ENCODE peak calls at places on chromosomes 11 and 22, in ten cellular contexts. I is left ventricle myocardium inferior; X is naive thymus-derived CD4-positive, alpha-beta T cell; V is HCT116; Z is lower lobe of right lung; Q is right atrium auricular region; G is effector memory CD4-positive, alpha-beta T cell; L is heart left ventricle; M is ovary; J is right cardiac atrium. W is an unnamed sample.

GRCh38 chr11:117875397-117876048 is 935 bp downstream of the FXYD6 start:
- DNase-seq in I (peak; percentile 45), X (peak; percentile 16), V (no peak), Z (no peak), Q (no peak), G (no peak), L (no peak), M (peak; percentile 60), J (peak; percentile 73), W (no peak)

GRCh38 chr11:75562048-75562835 is at the start of gene SERPINH1:
- DNase-seq in I (peak; percentile 89), X (peak; percentile 51), V (peak; percentile 72), Z (peak; percentile 91), Q (peak; percentile 94), G (peak; percentile 52), L (peak; percentile 93), M (peak; percentile 91), J (peak; percentile 94), W (peak; percentile 95)

GRCh38 chr22:20494978-20495860 is at the start of gene KLHL22:
- DNase-seq in I (no peak), X (no peak), V (no peak), Z (peak; percentile 68), Q (no peak), G (no peak), L (peak; percentile 47), M (no peak), J (no peak), W (peak; percentile 60)

GRCh38 chr22:49630448-49630946 is 197.2 kb downstream of the BRD1 start:
- DNase-seq in I (no peak), X (no peak), V (no peak), Z (peak; percentile 27), Q (no peak), G (no peak), L (no peak), M (no peak), J (no peak), W (no peak)

GRCh38 chr11:6603287-6604080 is at the start of the genes ILK and RRP8:
- DNase-seq in I (peak; percentile 93), X (peak; percentile 71), V (peak; percentile 68), Z (peak; percentile 95), Q (peak; percentile 93), G (peak; percentile 80), L (peak; percentile 94), M (peak; percentile 91), J (peak; percentile 97), W (peak; percentile 97)

GRCh38 chr11:36239636-36240035 is 49.6 kb downstream of the COMMD9 start:
- DNase-seq in I (no peak), X (no peak), V (no peak), Z (no peak), Q (no peak), G (no peak), L (no peak), M (no peak), J (no peak), W (no peak)

GRCh38 chr11:80297808-80298460 is 857.1 kb upstream of the TENM4 start:
- DNase-seq in I (no peak), X (no peak), V (no peak), Z (no peak), Q (no peak), G (no peak), L (no peak), M (no peak), J (no peak), W (no peak)

GRCh38 chr11:4388221-4388620 is 5.3 kb downstream of the TRIM21 start:
- DNase-seq in I (no peak), X (no peak), V (no peak), Z (no peak), Q (no peak), G (no peak), L (no peak), M (no peak), J (no peak), W (no peak)

GRCh38 chr11:47373876-47374820 is 4.2 kb downstream of the SPI1 start:
- DNase-seq in I (peak; percentile 84), X (peak; percentile 75), V (peak; percentile 60), Z (peak; percentile 90), Q (peak; percentile 86), G (peak; percentile 77), L (peak; percentile 83), M (peak; percentile 85), J (peak; percentile 96), W (peak; percentile 89)

GRCh38 chr11:95324826-95325225 is 93.8 kb upstream of the SESN3 start:
- DNase-seq in I (no peak), X (no peak), V (no peak), Z (no peak), Q (no peak), G (no peak), L (no peak), M (no peak), J (no peak), W (no peak)

GRCh38 chr11:73233211-73233610 is 15.1 kb downstream of the P2RY2 start:
- DNase-seq in I (no peak), X (no peak), V (no peak), Z (no peak), Q (no peak), G (no peak), L (no peak), M (no peak), J (no peak), W (peak; percentile 6)

GRCh38 chr22:25492950-25493790 is 71.3 kb upstream of the GRK3 start:
- DNase-seq in I (no peak), X (no peak), V (no peak), Z (no peak), Q (no peak), G (no peak), L (no peak), M (no peak), J (no peak), W (no peak)

GRCh38 chr11:88175707-88176066 is 444 bp upstream of the RAB38 start:
- DNase-seq in I (no peak), X (no peak), V (no peak), Z (no peak), Q (no peak), G (no peak), L (no peak), M (no peak), J (peak; percentile 32), W (no peak)

GRCh38 chr22:38302906-38303305 is 14.3 kb downstream of the CSNK1E start:
- DNase-seq in I (no peak), X (no peak), V (no peak), Z (no peak), Q (no peak), G (no peak), L (no peak), M (no peak), J (no peak), W (no peak)

GRCh38 chr22:38305481-38306448 is 11.5 kb downstream of the CSNK1E start:
- DNase-seq in I (no peak), X (no peak), V (no peak), Z (no peak), Q (no peak), G (peak; percentile 11), L (no peak), M (no peak), J (no peak), W (no peak)

GRCh38 chr22:38300197-38300945 is 16.9 kb downstream of the CSNK1E start:
- DNase-seq in I (no peak), X (no peak), V (no peak), Z (no peak), Q (no peak), G (no peak), L (no peak), M (no peak), J (no peak), W (no peak)

GRCh38 chr22:38303974-38304373 is 13.3 kb downstream of the CSNK1E start:
- DNase-seq in I (no peak), X (no peak), V (no peak), Z (no peak), Q (no peak), G (no peak), L (no peak), M (no peak), J (no peak), W (no peak)

DNA sequence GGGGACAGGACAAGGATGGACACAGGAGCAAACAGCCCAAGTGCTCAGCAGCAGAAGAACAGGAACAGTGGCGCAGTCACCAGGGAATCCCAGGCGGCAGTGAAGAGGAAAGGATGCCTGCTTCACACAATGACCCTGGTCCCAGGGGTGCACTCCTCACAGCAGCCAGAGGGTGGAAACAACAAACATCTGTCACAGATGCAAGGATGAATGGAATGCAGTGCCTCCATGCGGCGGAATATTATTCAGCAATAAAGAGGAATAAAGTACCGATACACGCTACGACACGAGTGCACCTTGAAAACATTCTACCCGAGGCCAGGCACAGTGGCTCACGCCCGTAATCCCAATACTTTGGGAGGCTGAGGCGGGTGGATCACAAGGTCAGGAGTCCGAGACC is 12.7 kb downstream of the CSNK1E start:
- DNase-seq in I (peak; percentile 64), X (no peak), V (no peak), Z (no peak), Q (no peak), G (no peak), L (peak; percentile 73), M (no peak), J (peak; percentile 72), W (no peak)
- H3K4me1 ChIP-seq in I (peaks cover 99% of the 10 kb centered on the region), X (no peaks in the 10 kb centered on the region), V (no peaks in the 10 kb centered on the region), Z (peaks cover 54% of the 10 kb centered on the region), Q (peaks cover 72% of the 10 kb centered on the region), G (peaks cover 6% of the 10 kb centered on the region), L (peaks cover 80% of the 10 kb centered on the region), M (peaks cover 20% of the 10 kb centered on the region), J (peaks cover 26% of the 10 kb centered on the region), W (no peaks in the 10 kb centered on the region)

DNA sequence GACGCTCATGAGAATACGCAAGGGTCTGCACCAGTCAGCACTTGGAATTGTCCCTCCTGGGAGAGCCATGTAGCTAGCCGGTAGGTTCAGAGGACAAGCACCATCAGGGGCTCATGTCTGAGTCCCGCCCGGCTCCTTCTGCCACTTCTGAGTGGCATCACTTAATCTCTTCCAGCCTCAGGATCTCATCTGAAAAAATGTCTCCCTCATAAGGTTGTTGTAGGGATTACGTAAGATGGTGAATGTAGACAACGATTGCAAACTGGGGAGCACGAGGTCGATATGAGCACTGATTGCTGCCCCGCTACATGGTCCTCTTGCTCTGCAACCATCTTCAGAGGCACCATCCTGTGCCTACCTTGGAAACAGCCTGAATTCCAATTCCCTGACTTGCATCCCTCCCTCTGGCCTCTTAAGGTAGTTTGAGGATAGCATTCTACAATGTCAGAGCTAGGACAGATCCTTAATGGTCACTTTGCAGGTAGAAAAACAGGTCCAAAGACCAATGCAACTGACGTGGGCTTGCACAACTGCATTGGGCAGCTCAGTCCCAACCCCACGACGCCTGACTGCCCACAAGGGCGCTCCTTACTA is 115.8 kb upstream of the TMEM45B start:
- DNase-seq in I (no peak), X (no peak), V (no peak), Z (no peak), Q (no peak), G (no peak), L (no peak), M (no peak), J (no peak), W (no peak)
- H3K27ac ChIP-seq in I (no peak overlapping the region), X (no peak overlapping the region), V (no peak overlapping the region), Z (no peak overlapping the region), Q (no peak overlapping the region), G (no peak overlapping the region), L (no peak overlapping the region), M (no peak overlapping the region), J (no peak overlapping the region), W (no peak overlapping the region)

GRCh38 chr11:22583963-22584492 is 41.6 kb downstream of the FANCF start:
- DNase-seq in I (no peak), X (no peak), V (no peak), Z (no peak), Q (no peak), G (no peak), L (no peak), M (no peak), J (no peak), W (no peak)
- H3K4me1 ChIP-seq in I (no peaks in the 10 kb centered on the region), X (no peaks in the 10 kb centered on the region), V (no peaks in the 10 kb centered on the region), Z (no peaks in the 10 kb centered on the region), Q (no peaks in the 10 kb centered on the region), G (no peaks in the 10 kb centered on the region), L (no peaks in the 10 kb centered on the region), M (no peaks in the 10 kb centered on the region), J (no peaks in the 10 kb centered on the region), W (no peaks in the 10 kb centered on the region)

GRCh38 chr11:66263231-66263630 is 5.2 kb upstream of the RAB1B start:
- DNase-seq in I (no peak), X (no peak), V (no peak), Z (no peak), Q (no peak), G (no peak), L (no peak), M (no peak), J (no peak), W (no peak)
- H3K27ac ChIP-seq in I (no peak overlapping the region), X (no peak overlapping the region), V (no peak overlapping the region), Z (no peak overlapping the region), Q (no peak overlapping the region), G (no peak overlapping the region), L (no peak overlapping the region), M (no peak overlapping the region), J (no peak overlapping the region), W (no peak overlapping the region)